ENCODE peak calls at places on chromosomes 13 and 19, in ten cellular contexts. T is SW 1271; N is head of caudate nucleus; W is NCI-H1694 treated with DMSO at 0.1 percent for 48 hours; J is GM13977; D is ELF-1; U is fibroblast of lung; M is RKO; I is lower leg skin; L is activated effector memory CD4-positive, alpha-beta T cell treated with Interleukin-2 at 50 U/mL for 16 hours. Z is an unnamed sample.

GRCh38 chr13:24225930-24226329 is 65.4 kb downstream of the SPATA13 start:
- DNase-seq in T (no peak), W (no peak), J (no peak), N (no peak), I (no peak), M (no peak), D (peak), U (no peak), L (no peak), Z (no peak)

GRCh38 chr19:31316201-31316951 is 32.9 kb downstream of the TSHZ3 start:
- DNase-seq in U (peak), D (no peak), L (no peak), M (no peak), W (no peak), J (no peak), N (no peak), I (no peak), T (no peak), Z (no peak)

GRCh38 chr13:29805994-29806748 is 44.2 kb downstream of the UBL3 start:
- DNase-seq in I (no peak), W (no peak), U (no peak), L (no peak), J (no peak), D (no peak), N (no peak), T (no peak), M (no peak), Z (no peak)

GRCh38 chr19:43774103-43774939 is 6.5 kb downstream of the KCNN4 start:
- DNase-seq in T (no peak), U (peak), D (peak), L (no peak), M (no peak), W (no peak), J (no peak), N (peak), I (no peak), Z (no peak)

GRCh38 chr19:1672038-1672768 is 19.8 kb upstream of the TCF3 start:
- DNase-seq in U (peak), T (no peak), J (peak), L (peak), I (no peak), N (peak), W (no peak), D (peak), M (no peak), Z (no peak)

GRCh38 chr19:29819300-29819699 is 7.5 kb downstream of the CCNE1 start:
- DNase-seq in L (no peak), W (no peak), U (no peak), D (no peak), I (no peak), T (no peak), N (no peak), M (no peak), J (no peak), Z (no peak)

GRCh38 chr19:52297601-52298358 is 811 bp downstream of the ZNF480 start:
- DNase-seq in U (peak), T (no peak), W (no peak), J (no peak), I (no peak), M (peak), D (peak), N (no peak), L (no peak), Z (no peak)

GRCh38 chr13:89554801-89555200 is 1792.7 kb upstream of the MIR17HG start:
- DNase-seq in W (no peak), L (no peak), J (no peak), I (no peak), N (no peak), D (no peak), U (peak), M (no peak), T (no peak), Z (no peak)

GRCh38 chr13:28022848-28023518 is 34.5 kb upstream of the URAD start:
- DNase-seq in W (no peak), D (peak), U (peak), L (no peak), M (no peak), N (no peak), J (no peak), I (no peak), T (no peak), Z (no peak)

GRCh38 chr13:83295684-83296083 is 586.6 kb downstream of the SLITRK1 start:
- DNase-seq in J (no peak), L (no peak), W (no peak), M (no peak), D (no peak), N (no peak), U (peak), T (no peak), I (no peak), Z (no peak)

GRCh38 chr13:26629260-26629659 is 71.8 kb downstream of the WASF3 start:
- DNase-seq in J (no peak), U (no peak), T (no peak), N (no peak), M (no peak), D (peak), I (no peak), W (no peak), L (no peak), Z (no peak)

GRCh38 chr13:40221460-40222201 is 444.8 kb downstream of the FOXO1 start:
- DNase-seq in L (no peak), I (no peak), J (no peak), W (no peak), T (no peak), N (no peak), D (no peak), M (no peak), U (peak), Z (peak)

GRCh38 chr19:55348317-55349034 is 6.0 kb downstream of the COX6B2 start:
- DNase-seq in J (no peak), U (no peak), D (peak), I (no peak), T (no peak), L (no peak), N (no peak), W (no peak), M (no peak), Z (no peak)

GRCh38 chr13:30308548-30308947 is 1.2 kb upstream of the KATNAL1 start:
- DNase-seq in U (peak), L (no peak), J (peak), T (no peak), W (no peak), N (no peak), M (no peak), D (no peak), I (no peak), Z (no peak)

GRCh38 chr13:70098669-70099068 is 9.0 kb upstream of the ATXN8OS start:
- DNase-seq in W (no peak), T (no peak), M (peak), J (no peak), L (no peak), N (no peak), I (no peak), U (no peak), D (no peak), Z (no peak)

GRCh38 chr13:33799950-33800592 is 17.9 kb upstream of the RFC3 start:
- DNase-seq in W (peak), I (no peak), T (no peak), L (no peak), N (no peak), D (no peak), U (peak), M (peak), J (no peak), Z (no peak)

GRCh38 chr13:108968566-108968965 is 339.2 kb downstream of the MYO16 start:
- DNase-seq in J (no peak), U (peak), T (no peak), M (no peak), W (no peak), N (no peak), L (no peak), D (no peak), I (no peak), Z (no peak)

GRCh38 chr19:55210120-55210493 is 806 bp upstream of the PTPRH start:
- DNase-seq in N (no peak), U (peak), I (no peak), M (peak), J (no peak), W (no peak), T (peak), L (no peak), D (no peak), Z (no peak)

GRCh38 chr13:50140153-50140552 is 124.9 kb downstream of the KCNRG start:
- DNase-seq in L (no peak), J (no peak), U (no peak), W (no peak), T (no peak), N (no peak), I (no peak), M (no peak), D (no peak), Z (no peak)

GRCh38 chr19:10878253-10878652 is 6.9 kb downstream of the CARM1 start:
- DNase-seq in U (no peak), L (no peak), D (peak), J (peak), T (no peak), W (no peak), I (no peak), M (no peak), N (no peak), Z (no peak)

GRCh38 chr19:39996218-39996810 is 546 bp upstream of the ZNF546 start:
- DNase-seq in U (peak), W (peak), N (peak), D (no peak), I (no peak), T (no peak), L (no peak), J (peak), M (peak), Z (no peak)

GRCh38 chr13:29369060-29369743 is 226.3 kb downstream of the SLC7A1 start:
- DNase-seq in I (no peak), W (peak), L (no peak), U (peak), D (no peak), M (peak), J (no peak), N (no peak), T (no peak), Z (no peak)

GRCh38 chr13:71378992-71379905 is 487.8 kb downstream of the DACH1 start:
- DNase-seq in N (no peak), D (no peak), W (no peak), M (peak), I (no peak), T (no peak), J (no peak), L (no peak), U (peak), Z (no peak)

GRCh38 chr13:45584816-45585215 is 30.7 kb downstream of the ERICH6B start:
- DNase-seq in J (no peak), N (no peak), D (peak), T (no peak), I (peak), U (no peak), W (no peak), M (no peak), L (no peak), Z (no peak)

GRCh38 chr19:5321851-5322681 is 18.5 kb downstream of the PTPRS start:
- DNase-seq in L (no peak), T (no peak), J (peak), I (no peak), N (no peak), U (no peak), W (no peak), D (peak), M (no peak), Z (no peak)

GRCh38 chr13:102276479-102276878 is 125.4 kb downstream of the FGF14 start:
- DNase-seq in M (no peak), N (no peak), U (no peak), L (no peak), I (no peak), W (no peak), T (no peak), J (no peak), D (no peak), Z (no peak)

GRCh38 chr13:28313579-28313978 is 175.2 kb downstream of the PAN3 start:
- DNase-seq in U (peak), T (no peak), W (no peak), I (no peak), L (no peak), M (peak), N (no peak), D (peak), J (peak), Z (no peak)

GRCh38 chr13:100721885-100722512 is 47.4 kb upstream of the TMTC4 start:
- DNase-seq in J (peak), M (peak), U (peak), N (peak), T (no peak), D (peak), I (no peak), W (peak), L (peak), Z (no peak)

GRCh38 chr19:40466219-40467006 is at the start of gene SPTBN4:
- DNase-seq in T (no peak), M (no peak), L (peak), I (peak), J (peak), U (no peak), W (no peak), D (no peak), N (peak), Z (peak)

GRCh38 chr13:27489456-27489855 is 39.1 kb upstream of the MTIF3 start:
- DNase-seq in I (peak), M (no peak), J (no peak), D (no peak), N (no peak), U (no peak), L (no peak), T (no peak), W (no peak), Z (no peak)

GRCh38 chr13:75547917-75548316 is 1.7 kb upstream of the UCHL3 start:
- DNase-seq in I (no peak), D (no peak), J (no peak), N (no peak), L (no peak), M (no peak), U (peak), T (no peak), W (no peak), Z (no peak)

GRCh38 chr19:53824134-53824611 is at the start of gene NLRP12:
- DNase-seq in W (no peak), J (no peak), U (no peak), I (peak), L (no peak), D (no peak), T (no peak), N (peak), M (no peak), Z (no peak)

GRCh38 chr19:33894787-33895186 is 98.1 kb downstream of the KCTD15 start:
- DNase-seq in L (no peak), I (no peak), M (no peak), W (no peak), N (no peak), D (no peak), U (no peak), J (no peak), T (no peak), Z (no peak)

GRCh38 chr13:34594507-34594906 is 347.6 kb upstream of the NBEA start:
- DNase-seq in I (no peak), D (no peak), M (no peak), N (no peak), U (no peak), L (no peak), W (no peak), J (no peak), T (no peak), Z (no peak)

GRCh38 chr19:50050406-50051223 is 24.8 kb downstream of the ZNF473 start:
- DNase-seq in J (peak), W (peak), T (no peak), I (peak), U (peak), L (peak), D (peak), M (peak), N (peak), Z (peak)